ENCODE peak calls at places on chromosomes 11 and 22, in four cellular contexts. One of them, this sample, is unnamed. For H3K4me1, the result is how much of the 10 kb centered on the place peaks cover.

GRCh38 chr11:5521540-5521939 is 5.0 kb upstream of the UBQLNL start:
- DNase-seq in tibial nerve: no peak
- DNase-seq in SJSA1: no peak
- DNase-seq in Karpas-422: no peak
- DNase-seq in this sample: no peak

GRCh38 chr22:48754611-48755331 is 1072.9 kb downstream of the BRD1 start:
- DNase-seq in tibial nerve: no peak
- DNase-seq in SJSA1: no peak
- DNase-seq in Karpas-422: no peak
- DNase-seq in this sample: no peak

GRCh38 chr11:116826751-116827431 is 2.8 kb upstream of the APOC3 start:
- DNase-seq in tibial nerve: no peak
- DNase-seq in SJSA1: no peak
- DNase-seq in Karpas-422: no peak
- DNase-seq in this sample: no peak

GRCh38 chr11:69343401-69344321 is 49.7 kb downstream of the MYEOV start:
- DNase-seq in tibial nerve: no peak
- DNase-seq in SJSA1: no peak
- DNase-seq in Karpas-422: no peak
- DNase-seq in this sample: no peak

GRCh38 chr11:133506023-133506422 is 26.3 kb downstream of the OPCML start:
- DNase-seq in tibial nerve: no peak
- DNase-seq in SJSA1: no peak
- DNase-seq in Karpas-422: peak
- DNase-seq in this sample: no peak

GRCh38 chr11:120752668-120753067 is 241.1 kb downstream of the GRIK4 start:
- DNase-seq in tibial nerve: no peak
- DNase-seq in SJSA1: no peak
- DNase-seq in Karpas-422: no peak
- DNase-seq in this sample: no peak

GRCh38 chr11:121464352-121464946 is 11.7 kb upstream of the SORL1-AS1 start:
- DNase-seq in tibial nerve: no peak
- DNase-seq in SJSA1: peak
- DNase-seq in Karpas-422: peak
- DNase-seq in this sample: peak

GRCh38 chr11:32005786-32006406 is 85.0 kb upstream of the RCN1 start:
- DNase-seq in tibial nerve: no peak
- DNase-seq in SJSA1: no peak
- DNase-seq in Karpas-422: no peak
- DNase-seq in this sample: no peak

GRCh38 chr11:68838572-68838964 is 3.1 kb downstream of the CPT1A start:
- DNase-seq in tibial nerve: no peak
- DNase-seq in SJSA1: no peak
- DNase-seq in Karpas-422: no peak
- DNase-seq in this sample: no peak

GRCh38 chr11:125953401-125953935 is 7.6 kb downstream of the VSIG10L2 start:
- DNase-seq in tibial nerve: no peak
- DNase-seq in SJSA1: no peak
- DNase-seq in Karpas-422: no peak
- DNase-seq in this sample: no peak

GRCh38 chr22:21051836-21052400 is 6.2 kb downstream of the LRRC74B start:
- DNase-seq in tibial nerve: no peak
- DNase-seq in SJSA1: no peak
- DNase-seq in Karpas-422: peak
- DNase-seq in this sample: no peak

GRCh38 chr11:134244593-134244992 is 8.6 kb downstream of the THYN1 start:
- DNase-seq in tibial nerve: no peak
- DNase-seq in SJSA1: no peak
- DNase-seq in Karpas-422: peak
- DNase-seq in this sample: no peak

GRCh38 chr11:33402066-33402465 is 144.9 kb downstream of the HIPK3 start:
- DNase-seq in tibial nerve: no peak
- DNase-seq in SJSA1: no peak
- DNase-seq in Karpas-422: no peak
- DNase-seq in this sample: no peak

GRCh38 chr22:36613958-36614357 is 85.0 kb upstream of the EIF3D start:
- DNase-seq in tibial nerve: no peak
- DNase-seq in SJSA1: no peak
- DNase-seq in Karpas-422: no peak
- DNase-seq in this sample: no peak

GRCh38 chr11:10550988-10551657 is 10.1 kb upstream of the RNF141 start:
- DNase-seq in tibial nerve: no peak
- DNase-seq in SJSA1: no peak
- DNase-seq in Karpas-422: no peak
- DNase-seq in this sample: no peak

GRCh38 chr22:48456449-48456848 is 1371.2 kb downstream of the BRD1 start:
- DNase-seq in tibial nerve: no peak
- DNase-seq in SJSA1: peak
- DNase-seq in Karpas-422: no peak
- DNase-seq in this sample: no peak

GRCh38 chr22:28027453-28028448 is 108.7 kb upstream of the PITPNB start:
- DNase-seq in tibial nerve: no peak
- DNase-seq in SJSA1: no peak
- DNase-seq in Karpas-422: no peak
- DNase-seq in this sample: no peak

GRCh38 chr11:9563196-9563730 is 10.2 kb upstream of the WEE1 start:
- DNase-seq in tibial nerve: no peak
- DNase-seq in SJSA1: no peak
- DNase-seq in Karpas-422: no peak
- DNase-seq in this sample: no peak

GRCh38 chr22:37496651-37497599 is 10.7 kb upstream of the MFNG start:
- DNase-seq in tibial nerve: no peak
- DNase-seq in SJSA1: peak
- DNase-seq in Karpas-422: peak
- DNase-seq in this sample: no peak

GRCh38 chr22:17359501-17359900 is 9.8 kb upstream of the CECR2 start:
- DNase-seq in tibial nerve: no peak
- DNase-seq in SJSA1: no peak
- DNase-seq in Karpas-422: no peak
- DNase-seq in this sample: no peak

GRCh38 chr22:50276143-50276542 is 6.0 kb upstream of the MAPK11 start:
- DNase-seq in tibial nerve: no peak
- DNase-seq in SJSA1: no peak
- DNase-seq in Karpas-422: peak
- DNase-seq in this sample: no peak

GRCh38 chr22:30326704-30327362 is at the start of gene TBC1D10A:
- DNase-seq in tibial nerve: peak
- DNase-seq in SJSA1: peak
- DNase-seq in Karpas-422: peak
- DNase-seq in this sample: peak

GRCh38 chr11:94132152-94132558 is 3.5 kb downstream of the PANX1 start:
- DNase-seq in tibial nerve: no peak
- DNase-seq in SJSA1: peak
- DNase-seq in Karpas-422: no peak
- DNase-seq in this sample: no peak

GRCh38 chr22:17423616-17424015 is 54.4 kb downstream of the CECR2 start:
- DNase-seq in tibial nerve: no peak
- DNase-seq in SJSA1: no peak
- DNase-seq in Karpas-422: no peak
- DNase-seq in this sample: no peak

GRCh38 chr11:69963533-69964246 is 114.4 kb upstream of the ANO1 start:
- DNase-seq in tibial nerve: no peak
- DNase-seq in SJSA1: no peak
- DNase-seq in Karpas-422: peak
- DNase-seq in this sample: no peak

GRCh38 chr11:62908468-62909072 is 12.6 kb downstream of the CHRM1 start:
- DNase-seq in tibial nerve: no peak
- DNase-seq in SJSA1: no peak
- DNase-seq in Karpas-422: no peak
- DNase-seq in this sample: no peak

GRCh38 chr11:62905927-62906531 is 15.1 kb downstream of the CHRM1 start:
- DNase-seq in tibial nerve: peak
- DNase-seq in SJSA1: peak
- DNase-seq in Karpas-422: peak
- DNase-seq in this sample: peak

GRCh38 chr11:62909107-62909894 is 11.9 kb downstream of the CHRM1 start:
- DNase-seq in tibial nerve: peak
- DNase-seq in SJSA1: peak
- DNase-seq in Karpas-422: peak
- DNase-seq in this sample: no peak

GRCh38 chr11:62902932-62903331 is 18.2 kb downstream of the CHRM1 start:
- DNase-seq in tibial nerve: no peak
- DNase-seq in SJSA1: no peak
- DNase-seq in Karpas-422: no peak
- DNase-seq in this sample: no peak

GRCh38 chr11:62905286-62905685 is 15.9 kb downstream of the CHRM1 start:
- DNase-seq in tibial nerve: no peak
- DNase-seq in SJSA1: no peak
- DNase-seq in Karpas-422: no peak
- DNase-seq in this sample: no peak
- H3K27ac ChIP-seq in tibial nerve: no peak
- H3K27ac ChIP-seq in SJSA1: no peak
- H3K27ac ChIP-seq in Karpas-422: no peak
- H3K27ac ChIP-seq in this sample: no peak

DNA sequence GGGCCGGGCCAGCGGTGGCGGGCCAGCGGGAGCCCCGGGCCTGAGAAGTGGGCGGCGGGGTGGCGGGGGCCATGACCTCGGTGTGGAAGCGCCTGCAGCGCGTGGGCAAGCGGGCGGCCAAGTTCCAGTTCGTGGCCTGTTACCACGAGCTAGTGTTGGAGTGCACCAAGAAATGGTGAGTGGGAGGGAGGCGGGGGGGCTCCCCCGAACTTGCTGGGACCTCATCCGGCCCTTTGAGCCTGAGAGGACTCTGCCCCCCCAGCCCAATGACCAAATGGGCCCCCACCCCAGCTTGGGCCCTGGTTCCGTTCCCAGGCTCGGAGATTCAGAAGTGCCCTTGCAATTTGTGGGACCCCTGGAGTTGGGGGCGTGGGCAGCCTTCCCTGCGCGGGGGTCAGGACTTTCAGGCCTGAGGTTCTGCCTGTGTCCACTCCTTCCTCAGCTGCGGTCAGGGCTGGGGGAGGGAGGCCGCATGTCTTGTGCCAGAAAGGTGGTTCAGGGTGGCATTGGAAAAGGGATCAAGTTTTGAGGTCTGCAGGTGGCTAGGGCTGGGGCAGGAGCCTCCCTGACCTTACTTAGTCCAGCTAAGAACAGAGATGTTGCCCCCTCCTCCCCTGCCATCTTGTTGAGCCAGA is 496 bp downstream of the EHBP1L1 start:
- DNase-seq in tibial nerve: no peak
- DNase-seq in SJSA1: no peak
- DNase-seq in Karpas-422: peak
- DNase-seq in this sample: no peak
- H3K4me1 ChIP-seq in tibial nerve: half or more
- H3K4me1 ChIP-seq in SJSA1: half or more
- H3K4me1 ChIP-seq in Karpas-422: half or more
- H3K4me1 ChIP-seq in this sample: under half

DNA sequence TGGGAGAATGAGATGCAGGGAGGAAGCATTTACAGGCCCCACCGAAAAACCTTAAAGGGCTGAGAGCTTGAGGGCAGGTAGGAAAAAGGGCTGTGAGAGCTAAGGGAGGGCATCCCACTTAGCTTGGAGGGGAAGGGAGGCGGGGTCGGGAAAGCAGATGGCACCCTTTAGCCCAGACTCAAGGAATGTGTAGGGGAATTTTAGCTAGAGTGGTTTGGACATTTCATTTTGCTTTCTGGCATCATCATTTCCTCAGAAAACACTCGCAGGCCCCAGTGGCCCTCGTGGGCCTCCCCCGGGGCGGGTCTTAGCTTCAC is 846 bp upstream of the STIM1 start:
- DNase-seq in tibial nerve: no peak
- DNase-seq in SJSA1: no peak
- DNase-seq in Karpas-422: no peak
- DNase-seq in this sample: no peak
- H3K4me3 ChIP-seq in tibial nerve: no peak
- H3K4me3 ChIP-seq in SJSA1: peak
- H3K4me3 ChIP-seq in Karpas-422: peak
- H3K4me3 ChIP-seq in this sample: peak

GRCh38 chr11:128468106-128468505 is 119.3 kb downstream of the ETS1 start:
- DNase-seq in tibial nerve: no peak
- DNase-seq in SJSA1: no peak
- DNase-seq in Karpas-422: no peak
- DNase-seq in this sample: no peak
- H3K27ac ChIP-seq in tibial nerve: peak
- H3K27ac ChIP-seq in SJSA1: peak
- H3K27ac ChIP-seq in Karpas-422: peak
- H3K27ac ChIP-seq in this sample: peak

GRCh38 chr22:39433476-39434242 is 23.2 kb upstream of the MGAT3 start:
- DNase-seq in tibial nerve: no peak
- DNase-seq in SJSA1: no peak
- DNase-seq in Karpas-422: no peak
- DNase-seq in this sample: no peak
- H3K4me1 ChIP-seq in tibial nerve: half or more
- H3K4me1 ChIP-seq in SJSA1: under half
- H3K4me1 ChIP-seq in Karpas-422: under half
- H3K4me1 ChIP-seq in this sample: under half

GRCh38 chr11:279966-280761 is 2.0 kb downstream of the NLRP6 start:
- DNase-seq in tibial nerve: no peak
- DNase-seq in SJSA1: peak
- DNase-seq in Karpas-422: no peak
- DNase-seq in this sample: no peak
- H3K4me3 ChIP-seq in tibial nerve: peak
- H3K4me3 ChIP-seq in SJSA1: no peak
- H3K4me3 ChIP-seq in Karpas-422: no peak
- H3K4me3 ChIP-seq in this sample: peak

GRCh38 chr11:81870066-81870412 is 863.6 kb downstream of the FAM181B start:
- DNase-seq in tibial nerve: no peak
- DNase-seq in SJSA1: no peak
- DNase-seq in Karpas-422: no peak
- DNase-seq in this sample: no peak

GRCh38 chr11:81870815-81871214 is 862.8 kb downstream of the FAM181B start:
- DNase-seq in tibial nerve: no peak
- DNase-seq in SJSA1: no peak
- DNase-seq in Karpas-422: no peak
- DNase-seq in this sample: no peak

GRCh38 chr11:81874627-81875026 is 859.0 kb downstream of the FAM181B start:
- DNase-seq in tibial nerve: no peak
- DNase-seq in SJSA1: no peak
- DNase-seq in Karpas-422: no peak
- DNase-seq in this sample: no peak

GRCh38 chr11:81869337-81870065 is 864.2 kb downstream of the FAM181B start:
- DNase-seq in tibial nerve: no peak
- DNase-seq in SJSA1: no peak
- DNase-seq in Karpas-422: no peak
- DNase-seq in this sample: peak
- H3K27ac ChIP-seq in tibial nerve: no peak
- H3K27ac ChIP-seq in SJSA1: no peak
- H3K27ac ChIP-seq in Karpas-422: no peak
- H3K27ac ChIP-seq in this sample: peak

DNA sequence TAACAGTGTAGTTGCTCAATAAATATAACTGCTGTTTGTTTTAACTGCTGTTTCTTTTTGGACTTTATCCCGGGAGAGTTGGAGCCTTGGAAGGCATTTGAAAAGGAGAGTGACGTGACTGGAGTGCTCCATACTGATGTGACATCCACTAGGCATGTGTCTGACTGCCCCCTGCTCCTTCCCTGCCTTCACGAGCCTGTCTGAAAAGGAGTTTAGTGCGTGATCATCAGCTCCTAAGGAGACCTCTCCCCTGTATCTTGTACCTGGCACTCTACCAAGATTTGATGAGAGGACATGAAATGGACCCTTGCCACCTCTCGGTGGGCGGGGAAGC is 22.9 kb downstream of the ZBTB16 start:
- DNase-seq in tibial nerve: no peak
- DNase-seq in SJSA1: no peak
- DNase-seq in Karpas-422: no peak
- DNase-seq in this sample: no peak
- H3K4me1 ChIP-seq in tibial nerve: half or more
- H3K4me1 ChIP-seq in SJSA1: under half
- H3K4me1 ChIP-seq in Karpas-422: under half
- H3K4me1 ChIP-seq in this sample: under half

This sample was measured in CD8-positive, alpha-beta T cell.